ENCODE peak calls at places on chromosome 5, in six cellular contexts. One of them, this sample, is unnamed.

GRCh38 chr5:543755-544674 is 19.8 kb upstream of the SLC9A3 start:
- DNase-seq in HepG2: no peak
- DNase-seq in GM12891: peak
- DNase-seq in H1: no peak
- DNase-seq in K562: peak
- DNase-seq in GM12878: peak
- DNase-seq in this sample: peak

GRCh38 chr5:79759436-79759835 is 69.8 kb downstream of the CMYA5 start:
- DNase-seq in K562: no peak
- DNase-seq in H1: no peak
- DNase-seq in GM12891: no peak
- DNase-seq in GM12878: no peak
- DNase-seq in HepG2: no peak
- DNase-seq in this sample: no peak

GRCh38 chr5:136016945-136017530 is 11.8 kb upstream of the TGFBI start:
- DNase-seq in GM12891: no peak
- DNase-seq in H1: no peak
- DNase-seq in K562: no peak
- DNase-seq in HepG2: no peak
- DNase-seq in GM12878: no peak
- DNase-seq in this sample: no peak

GRCh38 chr5:32156635-32157034 is 17.5 kb downstream of the GOLPH3 start:
- DNase-seq in HepG2: no peak
- DNase-seq in K562: peak
- DNase-seq in GM12891: no peak
- DNase-seq in H1: no peak
- DNase-seq in GM12878: no peak
- DNase-seq in this sample: no peak

GRCh38 chr5:31854625-31855526 is 215.9 kb downstream of the PDZD2 start:
- DNase-seq in GM12878: no peak
- DNase-seq in K562: no peak
- DNase-seq in H1: peak
- DNase-seq in HepG2: no peak
- DNase-seq in GM12891: peak
- DNase-seq in this sample: no peak

GRCh38 chr5:180136661-180137381 is 65.3 kb upstream of the RNF130 start:
- DNase-seq in HepG2: no peak
- DNase-seq in GM12891: no peak
- DNase-seq in H1: no peak
- DNase-seq in K562: no peak
- DNase-seq in GM12878: no peak
- DNase-seq in this sample: no peak

GRCh38 chr5:87729786-87730185 is 317.1 kb upstream of the CCNH start:
- DNase-seq in GM12891: no peak
- DNase-seq in K562: no peak
- DNase-seq in HepG2: no peak
- DNase-seq in GM12878: no peak
- DNase-seq in H1: no peak
- DNase-seq in this sample: no peak

GRCh38 chr5:112757468-112758208 is 20.0 kb downstream of the APC start:
- DNase-seq in GM12878: peak
- DNase-seq in K562: peak
- DNase-seq in H1: no peak
- DNase-seq in GM12891: no peak
- DNase-seq in HepG2: peak
- DNase-seq in this sample: no peak

GRCh38 chr5:106312360-106312759 is 1358.4 kb downstream of the EFNA5 start:
- DNase-seq in HepG2: no peak
- DNase-seq in H1: no peak
- DNase-seq in GM12891: no peak
- DNase-seq in K562: no peak
- DNase-seq in GM12878: no peak
- DNase-seq in this sample: no peak

GRCh38 chr5:118233601-118234000 is 754.7 kb downstream of the DTWD2 start:
- DNase-seq in K562: no peak
- DNase-seq in H1: no peak
- DNase-seq in HepG2: no peak
- DNase-seq in GM12878: no peak
- DNase-seq in GM12891: no peak
- DNase-seq in this sample: no peak

GRCh38 chr5:93721045-93721444 is 20.4 kb downstream of the POU5F2 start:
- DNase-seq in K562: no peak
- DNase-seq in GM12891: no peak
- DNase-seq in HepG2: no peak
- DNase-seq in H1: no peak
- DNase-seq in GM12878: no peak
- DNase-seq in this sample: no peak
- TF ChIP-seq TAF1 in K562: no peak
- TF ChIP-seq TAF1 in GM12891: no peak
- TF ChIP-seq TAF1 in HepG2: no peak
- TF ChIP-seq TAF1 in H1: no peak
- TF ChIP-seq TAF1 in GM12878: no peak
- TF ChIP-seq TAF1 in this sample: no peak

GRCh38 chr5:147782053-147783028 is at the start of gene JAKMIP2:
- DNase-seq in K562: peak
- DNase-seq in GM12878: peak
- DNase-seq in GM12891: peak
- DNase-seq in HepG2: no peak
- DNase-seq in H1: peak
- DNase-seq in this sample: peak
- TF ChIP-seq POLR2A in K562: no peak
- TF ChIP-seq POLR2A in GM12878: peak
- TF ChIP-seq POLR2A in GM12891: no peak
- TF ChIP-seq POLR2A in HepG2: no peak
- TF ChIP-seq POLR2A in H1: peak
- TF ChIP-seq POLR2A in this sample: no peak

GRCh38 chr5:168486136-168486879 is at the start of gene RARS1:
- DNase-seq in H1: peak
- DNase-seq in GM12891: peak
- DNase-seq in GM12878: peak
- DNase-seq in K562: peak
- DNase-seq in HepG2: peak
- DNase-seq in this sample: peak
- TF ChIP-seq POLR2AphosphoS5 in H1: peak
- TF ChIP-seq POLR2AphosphoS5 in GM12891: peak
- TF ChIP-seq POLR2AphosphoS5 in GM12878: peak
- TF ChIP-seq POLR2AphosphoS5 in K562: peak
- TF ChIP-seq POLR2AphosphoS5 in HepG2: peak
- TF ChIP-seq POLR2AphosphoS5 in this sample: peak

GRCh38 chr5:149387081-149387611 is 8.1 kb upstream of the IL17B start:
- DNase-seq in H1: no peak
- DNase-seq in GM12878: no peak
- DNase-seq in HepG2: no peak
- DNase-seq in K562: no peak
- DNase-seq in GM12891: no peak
- DNase-seq in this sample: no peak
- TF ChIP-seq TAF1 in H1: no peak
- TF ChIP-seq TAF1 in GM12878: no peak
- TF ChIP-seq TAF1 in HepG2: no peak
- TF ChIP-seq TAF1 in K562: no peak
- TF ChIP-seq TAF1 in GM12891: no peak
- TF ChIP-seq TAF1 in this sample: no peak

DNA sequence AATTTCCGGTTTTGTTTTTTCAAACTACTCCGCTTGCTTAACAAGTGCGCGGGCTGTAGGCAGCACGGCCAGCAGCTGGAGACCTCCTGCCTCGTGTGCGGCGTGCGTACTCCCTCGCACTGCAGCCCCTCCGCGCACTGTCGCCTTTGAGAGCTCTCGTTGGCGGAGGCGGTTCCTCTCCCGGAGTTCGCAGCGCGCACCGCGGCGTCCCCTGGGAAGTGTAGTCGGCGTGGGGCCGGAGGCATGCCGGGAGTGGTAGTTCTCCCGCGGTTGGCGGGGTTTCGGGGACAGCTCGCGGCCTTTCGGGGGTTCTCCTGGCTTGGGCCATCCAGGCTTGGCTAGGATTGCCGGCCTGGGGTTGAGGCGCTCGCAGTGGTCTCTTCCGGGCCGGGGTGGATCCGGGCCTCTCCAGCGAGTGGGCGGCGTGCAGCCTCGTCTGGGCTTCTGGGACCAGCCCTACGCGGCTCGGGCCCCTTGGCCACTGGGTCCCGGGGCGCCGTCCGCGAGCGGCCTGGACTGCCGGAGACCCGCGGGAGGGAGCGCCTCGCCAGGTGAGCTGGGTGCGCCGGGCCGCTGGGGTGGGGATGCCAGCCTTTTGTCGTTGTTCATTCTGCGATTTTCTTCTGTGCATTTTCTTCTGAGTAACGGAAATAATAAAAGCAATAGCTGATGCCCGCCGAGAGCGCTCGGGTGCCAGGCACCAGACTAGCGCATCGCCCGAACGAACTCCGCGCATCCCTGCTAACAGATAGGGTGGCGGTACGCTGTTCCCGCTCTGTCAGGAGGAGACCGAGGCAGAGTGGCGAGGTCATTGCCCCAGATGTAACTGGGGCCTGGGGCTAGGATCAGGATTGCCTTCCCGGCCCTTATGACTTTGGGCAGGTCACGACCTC is at the start of gene ZNF354C:
- DNase-seq in H1: peak
- DNase-seq in K562: peak
- DNase-seq in HepG2: no peak
- DNase-seq in GM12891: no peak
- DNase-seq in GM12878: no peak
- DNase-seq in this sample: no peak
- TF ChIP-seq POLR2A in H1: no peak
- TF ChIP-seq POLR2A in K562: no peak
- TF ChIP-seq POLR2A in HepG2: no peak
- TF ChIP-seq POLR2A in GM12891: no peak
- TF ChIP-seq POLR2A in GM12878: no peak
- TF ChIP-seq POLR2A in this sample: no peak

GRCh38 chr5:128962211-128962610 is 3.1 kb upstream of the SLC27A6 start:
- DNase-seq in K562: peak
- DNase-seq in HepG2: no peak
- DNase-seq in GM12878: no peak
- DNase-seq in GM12891: no peak
- DNase-seq in H1: no peak
- DNase-seq in this sample: no peak

GRCh38 chr5:128965638-128966302 is 482 bp downstream of the SLC27A6 start:
- DNase-seq in HepG2: no peak
- DNase-seq in K562: peak
- DNase-seq in H1: no peak
- DNase-seq in GM12878: no peak
- DNase-seq in GM12891: no peak
- DNase-seq in this sample: no peak

GRCh38 chr5:128966375-128966774 is 1.1 kb downstream of the SLC27A6 start:
- DNase-seq in GM12878: no peak
- DNase-seq in HepG2: no peak
- DNase-seq in GM12891: no peak
- DNase-seq in K562: peak
- DNase-seq in H1: no peak
- DNase-seq in this sample: no peak

GRCh38 chr5:128966846-128967245 is 1.6 kb downstream of the SLC27A6 start:
- DNase-seq in GM12878: no peak
- DNase-seq in GM12891: no peak
- DNase-seq in K562: no peak
- DNase-seq in H1: no peak
- DNase-seq in HepG2: no peak
- DNase-seq in this sample: no peak

GRCh38 chr5:128965011-128965637 is at the start of gene SLC27A6:
- DNase-seq in K562: peak
- DNase-seq in HepG2: no peak
- DNase-seq in GM12891: peak
- DNase-seq in H1: no peak
- DNase-seq in GM12878: no peak
- DNase-seq in this sample: no peak
- TF ChIP-seq POLR2AphosphoS5 in K562: no peak
- TF ChIP-seq POLR2AphosphoS5 in HepG2: no peak
- TF ChIP-seq POLR2AphosphoS5 in GM12891: no peak
- TF ChIP-seq POLR2AphosphoS5 in H1: no peak
- TF ChIP-seq POLR2AphosphoS5 in GM12878: no peak
- TF ChIP-seq POLR2AphosphoS5 in this sample: no peak

GRCh38 chr5:39947657-39948056 is 522.9 kb upstream of the DAB2 start:
- DNase-seq in HepG2: no peak
- DNase-seq in H1: no peak
- DNase-seq in K562: no peak
- DNase-seq in GM12891: no peak
- DNase-seq in GM12878: no peak
- DNase-seq in this sample: no peak
- TF ChIP-seq TAF1 in HepG2: no peak
- TF ChIP-seq TAF1 in H1: no peak
- TF ChIP-seq TAF1 in K562: no peak
- TF ChIP-seq TAF1 in GM12891: no peak
- TF ChIP-seq TAF1 in GM12878: no peak
- TF ChIP-seq TAF1 in this sample: no peak

DNA sequence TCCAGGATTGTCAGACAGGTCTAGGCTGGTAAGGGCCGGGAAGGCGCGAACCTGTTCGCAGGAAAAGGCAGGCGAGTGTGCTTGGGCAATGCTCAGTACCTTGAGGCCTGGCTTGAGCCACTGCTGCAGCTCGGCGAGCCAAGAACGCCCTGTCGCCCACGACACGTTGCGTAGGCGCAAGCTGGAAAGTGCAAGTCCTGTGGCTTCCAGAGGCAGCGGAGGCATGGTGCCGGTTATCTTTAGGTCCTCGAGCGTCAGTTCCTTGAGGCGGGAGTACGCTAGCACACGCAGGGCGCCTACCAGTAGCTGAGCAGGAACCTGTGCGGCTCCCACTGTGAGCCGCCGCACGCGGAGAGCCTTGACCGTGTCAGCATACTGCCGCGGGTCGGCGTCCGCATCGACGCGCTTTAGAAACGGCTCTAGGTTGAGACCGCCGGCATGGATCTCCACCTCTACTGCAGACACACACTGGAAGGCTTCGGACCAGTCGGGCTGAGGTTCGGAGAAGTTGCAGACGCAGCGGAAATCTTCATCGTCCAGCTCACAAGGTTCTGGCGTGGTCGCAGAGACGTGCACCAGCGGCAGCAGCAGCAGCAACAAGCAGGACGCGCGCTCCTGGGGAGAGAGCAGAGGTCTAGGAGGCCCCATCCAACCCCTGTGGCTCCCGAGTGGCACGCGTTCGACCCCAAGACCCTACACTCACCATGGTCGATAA is 452 bp downstream of the CD14 start:
- DNase-seq in GM12878: no peak
- DNase-seq in H1: no peak
- DNase-seq in K562: no peak
- DNase-seq in GM12891: peak
- DNase-seq in HepG2: no peak
- DNase-seq in this sample: peak
- TF ChIP-seq POLR2A in GM12878: no peak
- TF ChIP-seq POLR2A in H1: no peak
- TF ChIP-seq POLR2A in K562: no peak
- TF ChIP-seq POLR2A in GM12891: no peak
- TF ChIP-seq POLR2A in HepG2: no peak
- TF ChIP-seq POLR2A in this sample: no peak

GRCh38 chr5:74035521-74035937 is 409.5 kb downstream of the ARHGEF28 start:
- DNase-seq in K562: peak
- DNase-seq in GM12878: peak
- DNase-seq in GM12891: peak
- DNase-seq in H1: no peak
- DNase-seq in HepG2: peak
- DNase-seq in this sample: no peak
- TF ChIP-seq POLR2AphosphoS5 in K562: no peak
- TF ChIP-seq POLR2AphosphoS5 in GM12878: no peak
- TF ChIP-seq POLR2AphosphoS5 in GM12891: no peak
- TF ChIP-seq POLR2AphosphoS5 in H1: no peak
- TF ChIP-seq POLR2AphosphoS5 in HepG2: no peak
- TF ChIP-seq POLR2AphosphoS5 in this sample: no peak